ENCODE peak calls at places on chromosomes 1 and 21, in seven cellular contexts. O is mesendoderm, V is IMR-90, H is neuronal stem cell, J is H9, R is trophoblast cell, B is H1. N is an unnamed sample.
A peak's percentile ranks its signal among the peaks of the same experiment; 100 is the strongest.

GRCh38 chr1:229756666-229757065 is 130.6 kb downstream of the URB2 start:
- DNase-seq in O (peak; percentile 10), V (peak; percentile 54), H (no peak), J (no peak), R (no peak), B (no peak), N (no peak)

GRCh38 chr1:231208980-231209379 is 32.0 kb upstream of the GNPAT start:
- DNase-seq in O (no peak), V (no peak), H (no peak), J (no peak), R (no peak), B (no peak), N (no peak)

GRCh38 chr1:30445449-30445848 is 277.9 kb downstream of the MATN1 start:
- DNase-seq in O (no peak), V (no peak), H (no peak), J (peak; percentile 10), R (no peak), B (no peak), N (no peak)

GRCh38 chr1:43329995-43330751 is 7.4 kb upstream of the MPL start:
- DNase-seq in O (peak; percentile 91), V (peak; percentile 87), H (no peak), J (peak; percentile 76), R (peak; percentile 9), B (no peak), N (peak; percentile 72)

GRCh38 chr1:155979525-155980343 is 1.4 kb upstream of the ARHGEF2 start:
- DNase-seq in O (no peak), V (no peak), H (no peak), J (no peak), R (peak; percentile 31), B (no peak), N (no peak)

GRCh38 chr1:41492341-41492848 is 7.9 kb upstream of the EDN2 start:
- DNase-seq in O (peak; percentile 89), V (no peak), H (no peak), J (peak; percentile 83), R (no peak), B (no peak), N (no peak)

GRCh38 chr1:179042700-179043099 is 17.0 kb downstream of the FAM20B start:
- DNase-seq in O (no peak), V (no peak), H (no peak), J (no peak), R (no peak), B (no peak), N (no peak)

GRCh38 chr1:162214202-162214601 is 144.7 kb downstream of the NOS1AP start:
- DNase-seq in O (no peak), V (no peak), H (no peak), J (no peak), R (no peak), B (no peak), N (no peak)

GRCh38 chr1:108750476-108751191 is 4.2 kb downstream of the STXBP3 start:
- DNase-seq in O (no peak), V (no peak), H (no peak), J (no peak), R (no peak), B (no peak), N (no peak)

GRCh38 chr1:1361982-1362423 is 3.6 kb upstream of the MXRA8 start:
- DNase-seq in O (peak; percentile 84), V (peak; percentile 85), H (no peak), J (peak; percentile 61), R (peak; percentile 73), B (no peak), N (peak; percentile 93)

GRCh38 chr1:9207715-9208114 is 26.9 kb upstream of the H6PD start:
- DNase-seq in O (no peak), V (peak; percentile 70), H (no peak), J (no peak), R (no peak), B (no peak), N (peak; percentile 46)

GRCh38 chr1:150619576-150620509 is 9.6 kb downstream of the ENSA start:
- DNase-seq in O (peak; percentile 45), V (peak; percentile 80), H (no peak), J (no peak), R (no peak), B (no peak), N (peak; percentile 79)

GRCh38 chr1:84907095-84907827 is 14.3 kb upstream of the LPAR3 start:
- DNase-seq in O (peak; percentile 70), V (peak; percentile 71), H (no peak), J (no peak), R (no peak), B (no peak), N (peak; percentile 64)

GRCh38 chr21:34796518-34797201 is 127.9 kb downstream of the CLIC6 start:
- DNase-seq in O (peak; percentile 65), V (no peak), H (no peak), J (no peak), R (no peak), B (no peak), N (no peak)

GRCh38 chr1:16260814-16261213 is 23.8 kb upstream of the CPLANE2 start:
- DNase-seq in O (peak; percentile 89), V (peak; percentile 81), H (no peak), J (no peak), R (peak; percentile 7), B (no peak), N (peak; percentile 52)

GRCh38 chr1:53946252-53947171 is at the start of gene LRRC42:
- DNase-seq in O (no peak), V (no peak), H (no peak), J (no peak), R (no peak), B (peak; percentile 34), N (no peak)

GRCh38 chr1:5913876-5914275 is 78.3 kb downstream of the NPHP4 start:
- DNase-seq in O (no peak), V (no peak), H (no peak), J (peak; percentile 20), R (no peak), B (no peak), N (no peak)

GRCh38 chr1:29986986-29987385 is 736.4 kb downstream of the MATN1 start:
- DNase-seq in O (peak; percentile 76), V (no peak), H (no peak), J (peak; percentile 55), R (no peak), B (no peak), N (no peak)

DNA sequence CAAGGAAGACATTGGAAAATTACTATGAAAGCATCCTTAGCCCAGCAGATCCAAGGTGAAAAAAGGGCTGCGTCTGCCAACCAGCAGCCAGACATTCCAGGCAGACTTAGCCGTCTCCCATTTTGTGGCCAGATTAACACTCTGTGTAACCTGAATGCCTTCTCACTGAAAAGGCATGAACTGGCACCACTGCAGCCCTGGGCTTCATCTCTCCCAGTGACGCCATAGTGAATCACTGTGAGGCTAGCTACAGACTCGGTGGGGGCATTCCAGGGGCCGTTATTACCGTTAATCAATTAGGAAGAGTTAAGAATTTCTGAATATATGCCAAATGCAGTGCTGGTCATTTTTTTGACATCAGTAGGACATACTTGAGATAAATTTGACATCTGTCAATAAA is 627.4 kb downstream of the LMO4 start:
- DNase-seq in O (peak; percentile 20), V (peak; percentile 98), H (peak; percentile 49), J (no peak), R (peak; percentile 88), B (no peak), N (peak; percentile 60)
- H3K4ac ChIP-seq in O (no peak overlapping the region), V (no peak overlapping the region), H (no peak overlapping the region), J (no peak overlapping the region), R (no peak overlapping the region), B (no peak overlapping the region), N (no peak overlapping the region)

DNA sequence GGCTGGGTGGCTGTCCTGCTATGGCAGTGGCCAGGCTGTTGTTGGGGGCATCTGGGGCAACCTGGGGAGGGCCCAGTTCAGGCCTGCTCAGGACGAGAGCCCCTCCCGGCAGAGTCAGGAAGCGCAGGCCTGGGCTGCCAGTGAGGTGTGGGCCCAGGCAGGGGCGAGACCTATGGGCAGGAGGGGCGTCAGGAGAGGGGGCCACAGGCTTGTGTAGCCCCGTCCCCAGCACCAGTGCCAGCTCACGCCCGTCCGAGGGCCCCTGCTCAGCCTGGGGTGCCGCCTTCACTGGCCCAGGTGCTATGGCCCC is 28.1 kb downstream of the ARHGEF16 start:
- DNase-seq in O (no peak), V (no peak), H (no peak), J (peak; percentile 44), R (no peak), B (no peak), N (no peak)
- H3K23ac ChIP-seq in O (no peak overlapping the region), V (no peak overlapping the region), H (peak overlapping the region; percentile 65), J (no peak overlapping the region), R (no peak overlapping the region), B (no peak overlapping the region), N (no peak overlapping the region)

DNA sequence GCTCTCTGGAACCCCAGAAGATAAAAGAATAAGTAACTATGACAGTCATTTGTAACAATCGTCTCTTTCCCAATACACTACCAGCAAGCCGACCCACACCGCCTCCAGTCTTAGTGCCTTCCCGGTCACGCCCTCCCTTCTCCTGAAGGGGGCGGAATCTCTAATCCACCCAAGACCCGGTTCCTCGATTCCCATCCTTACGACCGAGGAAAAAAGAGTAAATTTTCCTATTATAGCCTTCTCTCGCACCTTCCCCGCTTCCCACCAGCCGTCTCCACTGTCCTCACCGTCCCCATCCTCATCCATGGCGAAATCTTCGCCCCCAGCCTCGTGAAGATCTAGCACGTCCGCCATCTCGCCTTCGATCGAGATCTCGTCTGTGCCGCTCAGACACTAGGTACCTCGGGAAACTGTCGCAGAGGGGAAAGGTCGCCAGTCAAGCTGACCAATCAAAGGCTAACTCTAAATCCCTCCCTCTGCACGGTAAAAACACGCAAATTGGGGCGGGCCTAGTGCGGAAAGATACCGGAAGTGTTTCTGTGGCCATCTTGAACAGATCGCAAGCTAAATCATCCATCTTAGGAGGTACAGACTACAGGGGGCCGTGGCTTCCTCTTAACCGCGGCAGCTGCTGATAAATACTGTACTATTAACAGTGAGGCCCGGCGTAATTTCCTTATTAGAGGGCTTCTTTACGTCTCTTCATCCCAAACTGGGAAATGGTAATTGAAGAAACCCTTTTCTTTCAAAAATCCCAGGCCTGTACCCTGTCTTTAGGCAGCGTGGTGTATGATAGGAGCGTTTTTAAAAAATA is at the start of gene RBM8A:
- DNase-seq in O (peak; percentile 100), V (peak; percentile 99), H (peak; percentile 94), J (peak; percentile 95), R (peak; percentile 96), B (peak; percentile 91), N (peak; percentile 99)
- H3K18ac ChIP-seq in O (peak within 1 kb of the TSS; percentile 92), V (peak within 1 kb of the TSS; percentile 86), H (peak within 1 kb of the TSS; percentile 92), J (peak within 1 kb of the TSS; percentile 93), R (peak within 1 kb of the TSS; percentile 94), B (peak within 1 kb of the TSS; percentile 90), N (peak within 1 kb of the TSS; percentile 66)

GRCh38 chr1:92989253-92989652 is 28.0 kb upstream of the DIPK1A start:
- DNase-seq in O (no peak), V (no peak), H (no peak), J (no peak), R (no peak), B (no peak), N (no peak)

GRCh38 chr1:92980732-92981647 is 19.7 kb upstream of the DIPK1A start:
- DNase-seq in O (no peak), V (no peak), H (no peak), J (no peak), R (no peak), B (no peak), N (no peak)

GRCh38 chr1:92989936-92990582 is 28.8 kb upstream of the DIPK1A start:
- DNase-seq in O (no peak), V (peak; percentile 63), H (no peak), J (no peak), R (no peak), B (no peak), N (no peak)

GRCh38 chr1:92987462-92987861 is 26.2 kb upstream of the DIPK1A start:
- DNase-seq in O (no peak), V (no peak), H (no peak), J (no peak), R (no peak), B (no peak), N (no peak)

GRCh38 chr1:92985101-92985500 is 23.8 kb upstream of the DIPK1A start:
- DNase-seq in O (no peak), V (no peak), H (no peak), J (no peak), R (no peak), B (no peak), N (no peak)
- H3K4ac ChIP-seq in O (no peak overlapping the region), V (no peak overlapping the region), H (no peak overlapping the region), J (no peak overlapping the region), R (no peak overlapping the region), B (no peak overlapping the region), N (no peak overlapping the region)

N was measured in mesenchymal stem cell.